ENCODE peak calls at places on chromosomes 13 and 19, in five cellular contexts. One of them, this sample, is unnamed.

GRCh38 chr19:30361721-30362120 is 10.5 kb upstream of the ZNF536 start:
- DNase-seq in choroid plexus epithelial cell: no peak
- DNase-seq in body of pancreas: no peak
- DNase-seq in CD4-positive, alpha-beta memory T cell: no peak
- DNase-seq in neural progenitor cell: no peak
- DNase-seq in this sample: no peak

GRCh38 chr19:6753178-6754031 is 13.8 kb downstream of the SH2D3A start:
- DNase-seq in choroid plexus epithelial cell: peak; percentile 72
- DNase-seq in body of pancreas: peak; percentile 67
- DNase-seq in CD4-positive, alpha-beta memory T cell: peak; percentile 71
- DNase-seq in neural progenitor cell: peak; percentile 97
- DNase-seq in this sample: peak; percentile 39

GRCh38 chr19:38006361-38007045 is 99.5 kb downstream of the SIPA1L3 start:
- DNase-seq in choroid plexus epithelial cell: no peak
- DNase-seq in body of pancreas: no peak
- DNase-seq in CD4-positive, alpha-beta memory T cell: no peak
- DNase-seq in neural progenitor cell: no peak
- DNase-seq in this sample: no peak

GRCh38 chr19:31260171-31260933 is 88.9 kb downstream of the TSHZ3 start:
- DNase-seq in choroid plexus epithelial cell: no peak
- DNase-seq in body of pancreas: no peak
- DNase-seq in CD4-positive, alpha-beta memory T cell: no peak
- DNase-seq in neural progenitor cell: no peak
- DNase-seq in this sample: no peak

GRCh38 chr13:59513686-59514085 is 650.0 kb downstream of the DIAPH3 start:
- DNase-seq in choroid plexus epithelial cell: no peak
- DNase-seq in body of pancreas: no peak
- DNase-seq in CD4-positive, alpha-beta memory T cell: no peak
- DNase-seq in neural progenitor cell: no peak
- DNase-seq in this sample: no peak

GRCh38 chr19:23273594-23274412 is 23.6 kb upstream of the ZNF724 start:
- DNase-seq in choroid plexus epithelial cell: peak; percentile 93
- DNase-seq in body of pancreas: peak; percentile 94
- DNase-seq in CD4-positive, alpha-beta memory T cell: peak; percentile 92
- DNase-seq in neural progenitor cell: peak; percentile 96
- DNase-seq in this sample: peak; percentile 80

GRCh38 chr19:811007-811434 is 10.7 kb downstream of the PLPPR3 start:
- DNase-seq in choroid plexus epithelial cell: no peak
- DNase-seq in body of pancreas: no peak
- DNase-seq in CD4-positive, alpha-beta memory T cell: no peak
- DNase-seq in neural progenitor cell: no peak
- DNase-seq in this sample: no peak

GRCh38 chr19:30606114-30607050 is 234.2 kb downstream of the ZNF536 start:
- DNase-seq in choroid plexus epithelial cell: no peak
- DNase-seq in body of pancreas: no peak
- DNase-seq in CD4-positive, alpha-beta memory T cell: no peak
- DNase-seq in neural progenitor cell: no peak
- DNase-seq in this sample: no peak

GRCh38 chr19:49776371-49776764 is 9.6 kb downstream of the AP2A1 start:
- DNase-seq in choroid plexus epithelial cell: no peak
- DNase-seq in body of pancreas: no peak
- DNase-seq in CD4-positive, alpha-beta memory T cell: no peak
- DNase-seq in neural progenitor cell: no peak
- DNase-seq in this sample: no peak

GRCh38 chr19:27972291-27973040 is 1240.5 kb downstream of the UQCRFS1 start:
- DNase-seq in choroid plexus epithelial cell: peak; percentile 54
- DNase-seq in body of pancreas: no peak
- DNase-seq in CD4-positive, alpha-beta memory T cell: no peak
- DNase-seq in neural progenitor cell: no peak
- DNase-seq in this sample: peak; percentile 88

GRCh38 chr13:85974604-85975366 is 175.6 kb upstream of the SLITRK6 start:
- DNase-seq in choroid plexus epithelial cell: peak; percentile 66
- DNase-seq in body of pancreas: no peak
- DNase-seq in CD4-positive, alpha-beta memory T cell: no peak
- DNase-seq in neural progenitor cell: no peak
- DNase-seq in this sample: peak; percentile 29

GRCh38 chr19:12884926-12885748 is 1.9 kb downstream of the KLF1 start:
- DNase-seq in choroid plexus epithelial cell: peak; percentile 58
- DNase-seq in body of pancreas: peak; percentile 94
- DNase-seq in CD4-positive, alpha-beta memory T cell: peak; percentile 90
- DNase-seq in neural progenitor cell: peak; percentile 87
- DNase-seq in this sample: peak; percentile 16

GRCh38 chr19:38661996-38662395 is 14.5 kb downstream of the ACTN4 start:
- DNase-seq in choroid plexus epithelial cell: no peak
- DNase-seq in body of pancreas: peak; percentile 81
- DNase-seq in CD4-positive, alpha-beta memory T cell: no peak
- DNase-seq in neural progenitor cell: no peak
- DNase-seq in this sample: no peak

GRCh38 chr13:25300861-25301346 is 521 bp upstream of the NUP58 start:
- DNase-seq in choroid plexus epithelial cell: peak; percentile 24
- DNase-seq in body of pancreas: peak; percentile 4
- DNase-seq in CD4-positive, alpha-beta memory T cell: no peak
- DNase-seq in neural progenitor cell: peak; percentile 5
- DNase-seq in this sample: no peak

GRCh38 chr13:22372261-22372660 is 701.4 kb downstream of the FGF9 start:
- DNase-seq in choroid plexus epithelial cell: no peak
- DNase-seq in body of pancreas: no peak
- DNase-seq in CD4-positive, alpha-beta memory T cell: no peak
- DNase-seq in neural progenitor cell: no peak
- DNase-seq in this sample: no peak

GRCh38 chr13:34589581-34589980 is 352.5 kb upstream of the NBEA start:
- DNase-seq in choroid plexus epithelial cell: no peak
- DNase-seq in body of pancreas: no peak
- DNase-seq in CD4-positive, alpha-beta memory T cell: no peak
- DNase-seq in neural progenitor cell: no peak
- DNase-seq in this sample: no peak

GRCh38 chr13:33202644-33203169 is 82.8 kb downstream of the STARD13 start:
- DNase-seq in choroid plexus epithelial cell: no peak
- DNase-seq in body of pancreas: no peak
- DNase-seq in CD4-positive, alpha-beta memory T cell: no peak
- DNase-seq in neural progenitor cell: no peak
- DNase-seq in this sample: no peak

GRCh38 chr13:114032121-114032799 is 58.4 kb upstream of the C13orf46 start:
- DNase-seq in choroid plexus epithelial cell: peak; percentile 86
- DNase-seq in body of pancreas: peak; percentile 35
- DNase-seq in CD4-positive, alpha-beta memory T cell: no peak
- DNase-seq in neural progenitor cell: no peak
- DNase-seq in this sample: peak; percentile 67

GRCh38 chr19:38875656-38876345 is 2.3 kb downstream of the RINL start:
- DNase-seq in choroid plexus epithelial cell: no peak
- DNase-seq in body of pancreas: no peak
- DNase-seq in CD4-positive, alpha-beta memory T cell: no peak
- DNase-seq in neural progenitor cell: no peak
- DNase-seq in this sample: no peak

GRCh38 chr19:58522709-58523108 is 3.1 kb upstream of the ZBTB45 start:
- DNase-seq in choroid plexus epithelial cell: no peak
- DNase-seq in body of pancreas: no peak
- DNase-seq in CD4-positive, alpha-beta memory T cell: no peak
- DNase-seq in neural progenitor cell: no peak
- DNase-seq in this sample: no peak

GRCh38 chr13:97411894-97412460 is 22.0 kb upstream of the RAP2A start:
- DNase-seq in choroid plexus epithelial cell: no peak
- DNase-seq in body of pancreas: no peak
- DNase-seq in CD4-positive, alpha-beta memory T cell: no peak
- DNase-seq in neural progenitor cell: no peak
- DNase-seq in this sample: no peak

GRCh38 chr19:39334444-39334976 is 1.3 kb downstream of the GMFG start:
- DNase-seq in choroid plexus epithelial cell: no peak
- DNase-seq in body of pancreas: no peak
- DNase-seq in CD4-positive, alpha-beta memory T cell: no peak
- DNase-seq in neural progenitor cell: no peak
- DNase-seq in this sample: no peak

GRCh38 chr19:38417544-38418506 is 8.2 kb downstream of the RASGRP4 start:
- DNase-seq in choroid plexus epithelial cell: no peak
- DNase-seq in body of pancreas: peak; percentile 68
- DNase-seq in CD4-positive, alpha-beta memory T cell: peak; percentile 42
- DNase-seq in neural progenitor cell: peak; percentile 84
- DNase-seq in this sample: no peak

GRCh38 chr19:911197-912033 is 1.6 kb downstream of the R3HDM4 start:
- DNase-seq in choroid plexus epithelial cell: no peak
- DNase-seq in body of pancreas: no peak
- DNase-seq in CD4-positive, alpha-beta memory T cell: no peak
- DNase-seq in neural progenitor cell: no peak
- DNase-seq in this sample: no peak

GRCh38 chr13:66537417-66537816 is 692.7 kb downstream of the PCDH9 start:
- DNase-seq in choroid plexus epithelial cell: no peak
- DNase-seq in body of pancreas: no peak
- DNase-seq in CD4-positive, alpha-beta memory T cell: no peak
- DNase-seq in neural progenitor cell: no peak
- DNase-seq in this sample: no peak

GRCh38 chr19:4596033-4596904 is 36.8 kb upstream of the SEMA6B start:
- DNase-seq in choroid plexus epithelial cell: no peak
- DNase-seq in body of pancreas: no peak
- DNase-seq in CD4-positive, alpha-beta memory T cell: no peak
- DNase-seq in neural progenitor cell: peak; percentile 38
- DNase-seq in this sample: no peak

GRCh38 chr13:50950808-50951207 is 41.2 kb downstream of the RNASEH2B start:
- DNase-seq in choroid plexus epithelial cell: no peak
- DNase-seq in body of pancreas: no peak
- DNase-seq in CD4-positive, alpha-beta memory T cell: no peak
- DNase-seq in neural progenitor cell: no peak
- DNase-seq in this sample: peak; percentile 37

GRCh38 chr13:24002206-24002815 is 105.0 kb upstream of the C1QTNF9B start:
- DNase-seq in choroid plexus epithelial cell: no peak
- DNase-seq in body of pancreas: no peak
- DNase-seq in CD4-positive, alpha-beta memory T cell: no peak
- DNase-seq in neural progenitor cell: no peak
- DNase-seq in this sample: no peak

GRCh38 chr19:33195711-33196347 is 1.7 kb downstream of the LRP3 start:
- DNase-seq in choroid plexus epithelial cell: no peak
- DNase-seq in body of pancreas: no peak
- DNase-seq in CD4-positive, alpha-beta memory T cell: no peak
- DNase-seq in neural progenitor cell: no peak
- DNase-seq in this sample: no peak

GRCh38 chr19:45469132-45469834 is 1.5 kb downstream of the FOSB start:
- DNase-seq in choroid plexus epithelial cell: peak; percentile 97
- DNase-seq in body of pancreas: peak; percentile 96
- DNase-seq in CD4-positive, alpha-beta memory T cell: peak; percentile 97
- DNase-seq in neural progenitor cell: peak; percentile 98
- DNase-seq in this sample: peak; percentile 81

GRCh38 chr19:45468803-45469131 is 971 bp downstream of the FOSB start:
- DNase-seq in choroid plexus epithelial cell: no peak
- DNase-seq in body of pancreas: no peak
- DNase-seq in CD4-positive, alpha-beta memory T cell: no peak
- DNase-seq in neural progenitor cell: no peak
- DNase-seq in this sample: no peak

GRCh38 chr19:45467115-45467455 is 711 bp upstream of the FOSB start:
- DNase-seq in choroid plexus epithelial cell: no peak
- DNase-seq in body of pancreas: no peak
- DNase-seq in CD4-positive, alpha-beta memory T cell: no peak
- DNase-seq in neural progenitor cell: peak; percentile 53
- DNase-seq in this sample: no peak

GRCh38 chr19:45467456-45468158 is at the start of gene FOSB:
- DNase-seq in choroid plexus epithelial cell: peak; percentile 96
- DNase-seq in body of pancreas: peak; percentile 98
- DNase-seq in CD4-positive, alpha-beta memory T cell: peak; percentile 97
- DNase-seq in neural progenitor cell: peak; percentile 99
- DNase-seq in this sample: peak; percentile 83

GRCh38 chr19:45468159-45468651 is 409 bp downstream of the FOSB start:
- DNase-seq in choroid plexus epithelial cell: peak; percentile 42
- DNase-seq in body of pancreas: peak; percentile 45
- DNase-seq in CD4-positive, alpha-beta memory T cell: no peak
- DNase-seq in neural progenitor cell: peak; percentile 68
- DNase-seq in this sample: no peak
- H3K4me3 ChIP-seq in choroid plexus epithelial cell: peak overlapping the region; percentile 92
- H3K4me3 ChIP-seq in body of pancreas: peak overlapping the region; percentile 2
- H3K4me3 ChIP-seq in CD4-positive, alpha-beta memory T cell: peak overlapping the region; percentile 79
- H3K4me3 ChIP-seq in neural progenitor cell: peak overlapping the region; percentile 70
- H3K4me3 ChIP-seq in this sample: peak overlapping the region; percentile 76

GRCh38 chr19:50897612-50898011 is 13.6 kb downstream of the KLK4 start:
- DNase-seq in choroid plexus epithelial cell: no peak
- DNase-seq in body of pancreas: no peak
- DNase-seq in CD4-positive, alpha-beta memory T cell: no peak
- DNase-seq in neural progenitor cell: no peak
- DNase-seq in this sample: no peak
- H3K4me3 ChIP-seq in choroid plexus epithelial cell: no peak overlapping the region
- H3K4me3 ChIP-seq in body of pancreas: no peak overlapping the region
- H3K4me3 ChIP-seq in CD4-positive, alpha-beta memory T cell: no peak overlapping the region
- H3K4me3 ChIP-seq in neural progenitor cell: no peak overlapping the region
- H3K4me3 ChIP-seq in this sample: no peak overlapping the region

GRCh38 chr19:18000480-18000980 is 7.4 kb upstream of the ARRDC2 start:
- DNase-seq in choroid plexus epithelial cell: no peak
- DNase-seq in body of pancreas: no peak
- DNase-seq in CD4-positive, alpha-beta memory T cell: no peak
- DNase-seq in neural progenitor cell: peak; percentile 29
- DNase-seq in this sample: no peak

GRCh38 chr19:17999685-18000479 is 8.1 kb upstream of the ARRDC2 start:
- DNase-seq in choroid plexus epithelial cell: no peak
- DNase-seq in body of pancreas: no peak
- DNase-seq in CD4-positive, alpha-beta memory T cell: no peak
- DNase-seq in neural progenitor cell: no peak
- DNase-seq in this sample: no peak

GRCh38 chr19:18000981-18001836 is 6.8 kb upstream of the ARRDC2 start:
- DNase-seq in choroid plexus epithelial cell: peak; percentile 59
- DNase-seq in body of pancreas: peak; percentile 90
- DNase-seq in CD4-positive, alpha-beta memory T cell: peak; percentile 98
- DNase-seq in neural progenitor cell: peak; percentile 69
- DNase-seq in this sample: peak; percentile 60

GRCh38 chr19:18002347-18002850 is 5.6 kb upstream of the ARRDC2 start:
- DNase-seq in choroid plexus epithelial cell: no peak
- DNase-seq in body of pancreas: peak; percentile 62
- DNase-seq in CD4-positive, alpha-beta memory T cell: no peak
- DNase-seq in neural progenitor cell: no peak
- DNase-seq in this sample: no peak

DNA sequence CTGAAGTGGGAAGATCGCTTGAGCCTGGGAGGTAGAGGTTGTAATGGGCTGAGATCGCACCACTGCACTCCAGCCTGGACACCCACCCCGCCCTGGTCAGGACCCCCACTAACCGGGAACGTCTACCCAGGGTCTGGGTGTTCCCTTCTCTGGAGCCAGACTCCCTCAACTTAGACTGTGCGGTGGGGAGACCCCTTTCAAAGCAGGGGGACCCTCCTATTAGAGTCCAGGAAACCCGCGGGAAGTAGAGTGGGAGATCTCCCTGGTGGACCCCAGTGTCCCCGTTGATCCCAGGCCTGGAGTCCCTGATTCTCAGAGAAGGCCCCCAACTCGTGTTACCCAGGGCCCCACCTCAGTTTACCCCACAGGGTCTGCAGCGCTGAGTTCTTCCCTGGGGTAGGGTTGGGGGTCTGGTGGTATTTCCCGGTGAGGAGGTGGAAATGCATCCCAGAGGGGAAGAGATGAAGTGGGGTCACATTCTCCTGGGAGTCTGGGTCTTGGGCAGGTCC is 6.1 kb upstream of the ARRDC2 start:
- DNase-seq in choroid plexus epithelial cell: no peak
- DNase-seq in body of pancreas: no peak
- DNase-seq in CD4-positive, alpha-beta memory T cell: no peak
- DNase-seq in neural progenitor cell: no peak
- DNase-seq in this sample: no peak
- H3K4me3 ChIP-seq in choroid plexus epithelial cell: peak overlapping the region; percentile 70
- H3K4me3 ChIP-seq in body of pancreas: peak overlapping the region; percentile 40
- H3K4me3 ChIP-seq in CD4-positive, alpha-beta memory T cell: peak overlapping the region; percentile 76
- H3K4me3 ChIP-seq in neural progenitor cell: no peak overlapping the region
- H3K4me3 ChIP-seq in this sample: peak overlapping the region; percentile 66

GRCh38 chr19:47428177-47428894 is 9.0 kb upstream of the MEIS3 start:
- DNase-seq in choroid plexus epithelial cell: peak; percentile 97
- DNase-seq in body of pancreas: peak; percentile 86
- DNase-seq in CD4-positive, alpha-beta memory T cell: peak; percentile 85
- DNase-seq in neural progenitor cell: peak; percentile 100
- DNase-seq in this sample: peak; percentile 98
- H3K4me3 ChIP-seq in choroid plexus epithelial cell: peak overlapping the region; percentile 11
- H3K4me3 ChIP-seq in body of pancreas: no peak overlapping the region
- H3K4me3 ChIP-seq in CD4-positive, alpha-beta memory T cell: peak overlapping the region; percentile 21
- H3K4me3 ChIP-seq in neural progenitor cell: peak overlapping the region; percentile 42
- H3K4me3 ChIP-seq in this sample: peak overlapping the region; percentile 46

GRCh38 chr19:55550321-55550650 is 4.9 kb upstream of the SBK3 start:
- DNase-seq in choroid plexus epithelial cell: peak; percentile 42
- DNase-seq in body of pancreas: no peak
- DNase-seq in CD4-positive, alpha-beta memory T cell: no peak
- DNase-seq in neural progenitor cell: no peak
- DNase-seq in this sample: peak; percentile 49
- H3K4me3 ChIP-seq in choroid plexus epithelial cell: no peak overlapping the region
- H3K4me3 ChIP-seq in body of pancreas: no peak overlapping the region
- H3K4me3 ChIP-seq in CD4-positive, alpha-beta memory T cell: no peak overlapping the region
- H3K4me3 ChIP-seq in neural progenitor cell: peak overlapping the region; percentile 45
- H3K4me3 ChIP-seq in this sample: peak overlapping the region; percentile 40

This sample was measured in astrocyte.